ENCODE peak calls at places on chromosomes 1 and 21, in seven cellular contexts. I is NCI-H774; J is WTC11; S is MCF 10A; M is SK-MEL-5; N is stimulated activated CD8-positive, alpha-beta memory T cell treated with anti-CD3 and anti-CD28 coated beads, Interleukin-4, amount 100 ng/mL, for 24 hours; K is type B pancreatic cell. O is an unnamed sample.

GRCh38 chr1:63487336-63488065 is 35.5 kb downstream of the ITGB3BP start:
- DNase-seq in I (no peak), J (no peak), S (peak), M (no peak), N (no peak), K (no peak), O (no peak)

GRCh38 chr1:186872356-186872755 is 43.6 kb downstream of the PLA2G4A start:
- DNase-seq in I (no peak), J (no peak), S (no peak), M (peak), N (no peak), K (no peak), O (peak)

GRCh38 chr1:233675893-233676292 is 62.0 kb downstream of the KCNK1 start:
- DNase-seq in I (no peak), J (no peak), S (peak), M (no peak), N (no peak), K (no peak), O (no peak)

GRCh38 chr1:63868220-63868897 is 94.5 kb downstream of the ROR1 start:
- DNase-seq in I (no peak), J (no peak), S (peak), M (peak), N (no peak), K (no peak), O (no peak)

GRCh38 chr21:17802568-17802967 is 16.6 kb downstream of the C21orf91 start:
- DNase-seq in I (no peak), J (no peak), S (peak), M (no peak), N (no peak), K (no peak), O (no peak)

GRCh38 chr21:35256468-35256988 is 207.4 kb upstream of the RUNX1 start:
- DNase-seq in I (peak), J (no peak), S (peak), M (peak), N (no peak), K (no peak), O (no peak)

GRCh38 chr1:38564946-38565570 is 294.5 kb downstream of the RRAGC start:
- DNase-seq in I (no peak), J (no peak), S (no peak), M (peak), N (no peak), K (no peak), O (no peak)

GRCh38 chr21:46128983-46129571 is 26.3 kb downstream of the FTCD start:
- DNase-seq in I (no peak), J (no peak), S (no peak), M (no peak), N (no peak), K (no peak), O (no peak)

GRCh38 chr21:46369520-46370235 is 45.7 kb downstream of the PCNT start:
- DNase-seq in I (no peak), J (no peak), S (no peak), M (no peak), N (no peak), K (no peak), O (no peak)

GRCh38 chr1:25003457-25004190 is 73.5 kb upstream of the RUNX3 start:
- DNase-seq in I (no peak), J (no peak), S (no peak), M (peak), N (no peak), K (no peak), O (no peak)

GRCh38 chr1:7549277-7549676 is 221.8 kb upstream of the VAMP3 start:
- DNase-seq in I (no peak), J (no peak), S (peak), M (peak), N (peak), K (no peak), O (no peak)

GRCh38 chr1:76158126-76158525 is 83.6 kb downstream of the ST6GALNAC3 start:
- DNase-seq in I (no peak), J (no peak), S (no peak), M (no peak), N (no peak), K (no peak), O (no peak)

GRCh38 chr1:30126839-30127238 is 596.5 kb downstream of the MATN1 start:
- DNase-seq in I (no peak), J (no peak), S (no peak), M (no peak), N (no peak), K (no peak), O (no peak)

GRCh38 chr21:33634254-33634653 is 7.3 kb downstream of the CRYZL1 start:
- DNase-seq in I (no peak), J (no peak), S (no peak), M (no peak), N (no peak), K (no peak), O (no peak)

GRCh38 chr1:47701741-47702515 is 264.1 kb downstream of the FOXD2 start:
- DNase-seq in I (peak), J (no peak), S (no peak), M (no peak), N (no peak), K (no peak), O (no peak)

GRCh38 chr1:179814513-179814838 is 63.1 kb downstream of the TOR1AIP2 start:
- DNase-seq in I (no peak), J (no peak), S (no peak), M (no peak), N (no peak), K (no peak), O (peak)

GRCh38 chr1:38046333-38046883 is at the start of gene POU3F1:
- DNase-seq in I (no peak), J (no peak), S (no peak), M (no peak), N (no peak), K (no peak), O (no peak)

GRCh38 chr1:117802546-117803257 is 126.7 kb downstream of the GDAP2 start:
- DNase-seq in I (no peak), J (no peak), S (no peak), M (peak), N (no peak), K (no peak), O (no peak)

GRCh38 chr1:48761986-48762385 is 14.7 kb downstream of the BEND5 start:
- DNase-seq in I (no peak), J (no peak), S (no peak), M (no peak), N (no peak), K (no peak), O (no peak)

GRCh38 chr1:154832384-154832783 is 37.7 kb downstream of the KCNN3 start:
- DNase-seq in I (no peak), J (no peak), S (no peak), M (no peak), N (no peak), K (no peak), O (no peak)

GRCh38 chr1:165647970-165648369 is 16.9 kb downstream of the MGST3 start:
- DNase-seq in I (no peak), J (no peak), S (no peak), M (no peak), N (no peak), K (no peak), O (no peak)

GRCh38 chr1:235030919-235031596 is 97.6 kb downstream of the TOMM20 start:
- DNase-seq in I (no peak), J (no peak), S (no peak), M (no peak), N (no peak), K (no peak), O (no peak)

GRCh38 chr1:118987431-118988185 is 535 bp downstream of the TBX15 start:
- DNase-seq in I (no peak), J (peak), S (no peak), M (no peak), N (no peak), K (no peak), O (peak)

GRCh38 chr1:98049370-98050115 is 128.7 kb upstream of the DPYD start:
- DNase-seq in I (no peak), J (peak), S (no peak), M (no peak), N (no peak), K (peak), O (no peak)

GRCh38 chr21:19523731-19524130 is 1120.1 kb upstream of the TMPRSS15 start:
- DNase-seq in I (no peak), J (no peak), S (peak), M (no peak), N (no peak), K (no peak), O (no peak)

GRCh38 chr21:44525431-44526095 is 14.4 kb downstream of the KRTAP10-1 start:
- DNase-seq in I (no peak), J (no peak), S (no peak), M (no peak), N (no peak), K (peak), O (no peak)

GRCh38 chr1:150791587-150791986 is 16.5 kb downstream of the CTSK start:
- DNase-seq in I (no peak), J (no peak), S (no peak), M (no peak), N (no peak), K (no peak), O (no peak)

GRCh38 chr1:202638019-202638887 is 72.0 kb downstream of the SYT2 start:
- DNase-seq in I (no peak), J (no peak), S (no peak), M (no peak), N (no peak), K (no peak), O (no peak)

GRCh38 chr1:183730107-183730724 is 74.7 kb upstream of the RGL1 start:
- DNase-seq in I (no peak), J (no peak), S (no peak), M (no peak), N (no peak), K (no peak), O (no peak)

GRCh38 chr1:204103121-204103741 is 30.3 kb downstream of the SOX13 start:
- DNase-seq in I (no peak), J (no peak), S (peak), M (peak), N (no peak), K (no peak), O (no peak)

GRCh38 chr1:110425611-110426152 is 18.2 kb upstream of the LAMTOR5 start:
- DNase-seq in I (no peak), J (no peak), S (no peak), M (no peak), N (no peak), K (no peak), O (no peak)

GRCh38 chr1:115402753-115403184 is 64.7 kb upstream of the NGF start:
- DNase-seq in I (no peak), J (no peak), S (no peak), M (no peak), N (no peak), K (no peak), O (no peak)

GRCh38 chr1:204621391-204621790 is 64.1 kb downstream of the LRRN2 start:
- DNase-seq in I (no peak), J (no peak), S (peak), M (no peak), N (no peak), K (no peak), O (no peak)

GRCh38 chr1:23217421-23218115 is at the start of gene HTR1D:
- DNase-seq in I (no peak), J (peak), S (no peak), M (no peak), N (no peak), K (no peak), O (no peak)

GRCh38 chr1:64470670-64471217 is 815 bp downstream of the CACHD1 start:
- DNase-seq in I (no peak), J (peak), S (peak), M (peak), N (no peak), K (peak), O (no peak)